ENCODE peak calls at places on chromosomes 4 and X, in six cellular contexts. One of them, this sample, is unnamed.

GRCh38 chr4:107153228-107153627 is 117.1 kb upstream of the DKK2 start:
- DNase-seq in suprapubic skin: no peak
- DNase-seq in HepG2: peak; percentile 11
- DNase-seq in A549: peak; percentile 5
- DNase-seq in SK-N-SH: no peak
- DNase-seq in ovary: no peak
- DNase-seq in this sample: peak; percentile 29

GRCh38 chr4:99945718-99946345 is 586 bp downstream of the DNAJB14 start:
- DNase-seq in suprapubic skin: no peak
- DNase-seq in HepG2: peak; percentile 44
- DNase-seq in A549: peak; percentile 14
- DNase-seq in SK-N-SH: peak; percentile 68
- DNase-seq in ovary: no peak
- DNase-seq in this sample: no peak

GRCh38 chrX:103941201-103941975 is 21.0 kb upstream of the TMSB15B start:
- DNase-seq in suprapubic skin: no peak
- DNase-seq in HepG2: no peak
- DNase-seq in A549: peak; percentile 58
- DNase-seq in SK-N-SH: peak; percentile 20
- DNase-seq in ovary: no peak
- DNase-seq in this sample: no peak

GRCh38 chr4:138938371-138938699 is 77.2 kb upstream of the NOCT start:
- DNase-seq in suprapubic skin: no peak
- DNase-seq in HepG2: peak; percentile 27
- DNase-seq in A549: peak; percentile 56
- DNase-seq in SK-N-SH: peak; percentile 42
- DNase-seq in ovary: no peak
- DNase-seq in this sample: no peak

GRCh38 chrX:111100191-111100590 is 4.2 kb downstream of the PAK3 start:
- DNase-seq in suprapubic skin: no peak
- DNase-seq in HepG2: peak; percentile 8
- DNase-seq in A549: peak; percentile 43
- DNase-seq in SK-N-SH: peak; percentile 69
- DNase-seq in ovary: no peak
- DNase-seq in this sample: peak; percentile 10

GRCh38 chr4:186845137-186845842 is 121.6 kb upstream of the FAT1 start:
- DNase-seq in suprapubic skin: no peak
- DNase-seq in HepG2: peak; percentile 20
- DNase-seq in A549: peak; percentile 39
- DNase-seq in SK-N-SH: no peak
- DNase-seq in ovary: peak; percentile 46
- DNase-seq in this sample: peak; percentile 25

GRCh38 chr4:190020790-190021717 is 6.0 kb downstream of the FRG2 start:
- DNase-seq in suprapubic skin: no peak
- DNase-seq in HepG2: peak; percentile 24
- DNase-seq in A549: peak; percentile 79
- DNase-seq in SK-N-SH: peak; percentile 82
- DNase-seq in ovary: peak; percentile 45
- DNase-seq in this sample: peak; percentile 17

GRCh38 chr4:98166025-98166730 is 22.9 kb upstream of the STPG2 start:
- DNase-seq in suprapubic skin: no peak
- DNase-seq in HepG2: no peak
- DNase-seq in A549: peak; percentile 45
- DNase-seq in SK-N-SH: no peak
- DNase-seq in ovary: no peak
- DNase-seq in this sample: no peak

GRCh38 chrX:32530802-32531403 is 680.4 kb downstream of the DMD start:
- DNase-seq in suprapubic skin: no peak
- DNase-seq in HepG2: peak; percentile 21
- DNase-seq in A549: peak; percentile 38
- DNase-seq in SK-N-SH: no peak
- DNase-seq in ovary: no peak
- DNase-seq in this sample: peak; percentile 9

GRCh38 chr4:51884606-51885005 is 41.7 kb downstream of the DCUN1D4 start:
- DNase-seq in suprapubic skin: no peak
- DNase-seq in HepG2: no peak
- DNase-seq in A549: no peak
- DNase-seq in SK-N-SH: no peak
- DNase-seq in ovary: no peak
- DNase-seq in this sample: no peak

GRCh38 chr4:108385076-108385475 is 216.3 kb upstream of the LEF1 start:
- DNase-seq in suprapubic skin: no peak
- DNase-seq in HepG2: no peak
- DNase-seq in A549: no peak
- DNase-seq in SK-N-SH: no peak
- DNase-seq in ovary: no peak
- DNase-seq in this sample: no peak

GRCh38 chrX:3026074-3026588 is 15.1 kb upstream of the ARSF start:
- DNase-seq in suprapubic skin: no peak
- DNase-seq in HepG2: no peak
- DNase-seq in A549: no peak
- DNase-seq in SK-N-SH: no peak
- DNase-seq in ovary: no peak
- DNase-seq in this sample: no peak

GRCh38 chrX:131633285-131633917 is 89.5 kb downstream of the OR13H1 start:
- DNase-seq in suprapubic skin: no peak
- DNase-seq in HepG2: peak; percentile 29
- DNase-seq in A549: peak; percentile 65
- DNase-seq in SK-N-SH: peak; percentile 51
- DNase-seq in ovary: no peak
- DNase-seq in this sample: peak; percentile 43

GRCh38 chrX:67724359-67725110 is 180.7 kb downstream of the AR start:
- DNase-seq in suprapubic skin: no peak
- DNase-seq in HepG2: no peak
- DNase-seq in A549: no peak
- DNase-seq in SK-N-SH: no peak
- DNase-seq in ovary: no peak
- DNase-seq in this sample: no peak

GRCh38 chr4:181528570-181529184 is 714.5 kb upstream of the TENM3 start:
- DNase-seq in suprapubic skin: no peak
- DNase-seq in HepG2: peak; percentile 56
- DNase-seq in A549: peak; percentile 55
- DNase-seq in SK-N-SH: peak; percentile 55
- DNase-seq in ovary: peak; percentile 36
- DNase-seq in this sample: peak; percentile 80

GRCh38 chr4:76216975-76217814 is 3.6 kb upstream of the SCARB2 start:
- DNase-seq in suprapubic skin: no peak
- DNase-seq in HepG2: no peak
- DNase-seq in A549: no peak
- DNase-seq in SK-N-SH: no peak
- DNase-seq in ovary: no peak
- DNase-seq in this sample: no peak

GRCh38 chr4:56468097-56468422 is 643 bp downstream of the SRP72 start:
- DNase-seq in suprapubic skin: no peak
- DNase-seq in HepG2: peak; percentile 58
- DNase-seq in A549: peak; percentile 40
- DNase-seq in SK-N-SH: peak; percentile 60
- DNase-seq in ovary: no peak
- DNase-seq in this sample: peak; percentile 50

GRCh38 chr4:155514628-155515027 is 137.9 kb upstream of the MAP9 start:
- DNase-seq in suprapubic skin: no peak
- DNase-seq in HepG2: no peak
- DNase-seq in A549: no peak
- DNase-seq in SK-N-SH: no peak
- DNase-seq in ovary: no peak
- DNase-seq in this sample: no peak

GRCh38 chr4:75195111-75195510 is 262.2 kb downstream of the PARM1 start:
- DNase-seq in suprapubic skin: no peak
- DNase-seq in HepG2: no peak
- DNase-seq in A549: no peak
- DNase-seq in SK-N-SH: no peak
- DNase-seq in ovary: no peak
- DNase-seq in this sample: no peak

GRCh38 chrX:145393702-145394235 is 146.5 kb downstream of the SPANXN1 start:
- DNase-seq in suprapubic skin: no peak
- DNase-seq in HepG2: no peak
- DNase-seq in A549: no peak
- DNase-seq in SK-N-SH: peak; percentile 6
- DNase-seq in ovary: no peak
- DNase-seq in this sample: no peak

GRCh38 chr4:139809207-139810157 is 143.9 kb downstream of the MGST2 start:
- DNase-seq in suprapubic skin: no peak
- DNase-seq in HepG2: no peak
- DNase-seq in A549: no peak
- DNase-seq in SK-N-SH: no peak
- DNase-seq in ovary: no peak
- DNase-seq in this sample: no peak

GRCh38 chrX:119899125-119899524 is 3.4 kb downstream of the AKAP14 start:
- DNase-seq in suprapubic skin: no peak
- DNase-seq in HepG2: no peak
- DNase-seq in A549: no peak
- DNase-seq in SK-N-SH: no peak
- DNase-seq in ovary: no peak
- DNase-seq in this sample: peak; percentile 10

GRCh38 chr4:25235401-25235800 is 1.6 kb downstream of the PI4K2B start:
- DNase-seq in suprapubic skin: no peak
- DNase-seq in HepG2: no peak
- DNase-seq in A549: no peak
- DNase-seq in SK-N-SH: no peak
- DNase-seq in ovary: no peak
- DNase-seq in this sample: no peak

GRCh38 chr4:46793036-46793435 is 116.0 kb downstream of the COX7B2 start:
- DNase-seq in suprapubic skin: no peak
- DNase-seq in HepG2: no peak
- DNase-seq in A549: no peak
- DNase-seq in SK-N-SH: no peak
- DNase-seq in ovary: no peak
- DNase-seq in this sample: no peak

GRCh38 chr4:154722262-154722661 is 21.5 kb upstream of the LRAT start:
- DNase-seq in suprapubic skin: no peak
- DNase-seq in HepG2: no peak
- DNase-seq in A549: no peak
- DNase-seq in SK-N-SH: no peak
- DNase-seq in ovary: no peak
- DNase-seq in this sample: no peak

GRCh38 chr4:153476829-153477574 is 10.8 kb downstream of the TMEM131L start:
- DNase-seq in suprapubic skin: no peak
- DNase-seq in HepG2: no peak
- DNase-seq in A549: no peak
- DNase-seq in SK-N-SH: no peak
- DNase-seq in ovary: no peak
- DNase-seq in this sample: no peak

GRCh38 chr4:153483432-153484418 is 17.6 kb downstream of the TMEM131L start:
- DNase-seq in suprapubic skin: no peak
- DNase-seq in HepG2: no peak
- DNase-seq in A549: no peak
- DNase-seq in SK-N-SH: no peak
- DNase-seq in ovary: no peak
- DNase-seq in this sample: no peak

GRCh38 chr4:153480704-153481103 is 14.5 kb downstream of the TMEM131L start:
- DNase-seq in suprapubic skin: no peak
- DNase-seq in HepG2: no peak
- DNase-seq in A549: no peak
- DNase-seq in SK-N-SH: no peak
- DNase-seq in ovary: no peak
- DNase-seq in this sample: no peak

GRCh38 chr4:153481474-153481873 is 15.3 kb downstream of the TMEM131L start:
- DNase-seq in suprapubic skin: no peak
- DNase-seq in HepG2: no peak
- DNase-seq in A549: no peak
- DNase-seq in SK-N-SH: no peak
- DNase-seq in ovary: no peak
- DNase-seq in this sample: no peak

DNA sequence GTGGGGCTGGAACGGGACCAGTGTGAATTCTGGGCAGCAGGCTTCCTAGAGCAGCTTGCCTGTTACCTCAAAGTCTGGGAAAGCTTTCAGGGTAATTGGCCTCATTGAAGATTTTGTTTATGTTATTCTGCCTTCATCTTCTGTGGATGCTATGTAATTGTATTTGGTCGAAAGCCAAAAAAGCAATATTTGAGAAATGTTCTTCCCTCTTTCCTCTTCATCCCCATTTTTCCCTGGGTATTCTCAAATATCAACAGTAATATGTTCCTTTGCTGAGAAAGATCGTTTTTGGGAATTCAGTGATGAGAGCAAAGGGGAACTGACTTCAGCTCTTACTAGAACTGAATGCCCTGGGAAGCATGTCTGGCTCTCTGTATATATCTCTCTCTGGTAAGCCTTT is 13.0 kb downstream of the TMEM131L start:
- DNase-seq in suprapubic skin: no peak
- DNase-seq in HepG2: no peak
- DNase-seq in A549: no peak
- DNase-seq in SK-N-SH: no peak
- DNase-seq in ovary: no peak
- DNase-seq in this sample: no peak
- TF ChIP-seq EP300 in suprapubic skin: no peak
- TF ChIP-seq EP300 in HepG2: no peak
- TF ChIP-seq EP300 in A549: no peak
- TF ChIP-seq EP300 in SK-N-SH: no peak
- TF ChIP-seq EP300 in ovary: no peak
- TF ChIP-seq EP300 in this sample: no peak

GRCh38 chr4:304987-305680 is at the start of gene ZNF732:
- DNase-seq in suprapubic skin: peak; percentile 59
- DNase-seq in HepG2: no peak
- DNase-seq in A549: no peak
- DNase-seq in SK-N-SH: peak; percentile 88
- DNase-seq in ovary: peak; percentile 39
- DNase-seq in this sample: no peak
- TF ChIP-seq EP300 in suprapubic skin: no peak
- TF ChIP-seq EP300 in HepG2: no peak
- TF ChIP-seq EP300 in A549: no peak
- TF ChIP-seq EP300 in SK-N-SH: no peak
- TF ChIP-seq EP300 in ovary: no peak
- TF ChIP-seq EP300 in this sample: no peak

GRCh38 chr4:74018771-74019170 is 19.7 kb downstream of the CXCL3 start:
- DNase-seq in suprapubic skin: no peak
- DNase-seq in HepG2: no peak
- DNase-seq in A549: no peak
- DNase-seq in SK-N-SH: no peak
- DNase-seq in ovary: no peak
- DNase-seq in this sample: no peak

GRCh38 chr4:74028504-74028903 is 10.0 kb downstream of the CXCL3 start:
- DNase-seq in suprapubic skin: no peak
- DNase-seq in HepG2: no peak
- DNase-seq in A549: no peak
- DNase-seq in SK-N-SH: no peak
- DNase-seq in ovary: no peak
- DNase-seq in this sample: no peak

GRCh38 chr4:74021617-74022016 is 16.9 kb downstream of the CXCL3 start:
- DNase-seq in suprapubic skin: no peak
- DNase-seq in HepG2: no peak
- DNase-seq in A549: no peak
- DNase-seq in SK-N-SH: no peak
- DNase-seq in ovary: no peak
- DNase-seq in this sample: no peak

GRCh38 chr4:74018116-74018515 is 19.6 kb upstream of the CXCL5 start:
- DNase-seq in suprapubic skin: no peak
- DNase-seq in HepG2: no peak
- DNase-seq in A549: no peak
- DNase-seq in SK-N-SH: no peak
- DNase-seq in ovary: no peak
- DNase-seq in this sample: no peak

GRCh38 chr4:74023709-74024108 is 14.8 kb downstream of the CXCL3 start:
- DNase-seq in suprapubic skin: no peak
- DNase-seq in HepG2: no peak
- DNase-seq in A549: peak; percentile 90
- DNase-seq in SK-N-SH: no peak
- DNase-seq in ovary: no peak
- DNase-seq in this sample: no peak
- TF ChIP-seq EP300 in suprapubic skin: no peak
- TF ChIP-seq EP300 in HepG2: no peak
- TF ChIP-seq EP300 in A549: peak; percentile 59
- TF ChIP-seq EP300 in SK-N-SH: no peak
- TF ChIP-seq EP300 in ovary: no peak
- TF ChIP-seq EP300 in this sample: no peak

GRCh38 chrX:18985186-18985435 is 1.2 kb upstream of the PHKA2 start:
- DNase-seq in suprapubic skin: no peak
- DNase-seq in HepG2: no peak
- DNase-seq in A549: no peak
- DNase-seq in SK-N-SH: no peak
- DNase-seq in ovary: no peak
- DNase-seq in this sample: no peak
- TF ChIP-seq EP300 in suprapubic skin: no peak
- TF ChIP-seq EP300 in HepG2: no peak
- TF ChIP-seq EP300 in A549: no peak
- TF ChIP-seq EP300 in SK-N-SH: no peak
- TF ChIP-seq EP300 in ovary: no peak
- TF ChIP-seq EP300 in this sample: no peak

This sample was measured in transverse colon.